ENCODE peak calls at places on chromosomes 12 and 14, in four cellular contexts. C is D341Med; Z is activated T-cell treated with anti-CD3 and anti-CD28 coated beads, Interleukin-2, amount 50 U/mL, for 72 hours; B is SW480. O is an unnamed sample.

GRCh38 chr12:74791365-74791764 is 253.7 kb downstream of the ATXN7L3B start:
- DNase-seq in C (no peak), Z (no peak), B (no peak), O (no peak)

GRCh38 chr14:106417224-106418049 is 891.1 kb downstream of the TMEM121 start:
- DNase-seq in C (peak), Z (peak), B (peak), O (peak)

GRCh38 chr14:102056694-102057442 is 30.0 kb downstream of the HSP90AA1 start:
- DNase-seq in C (no peak), Z (no peak), B (no peak), O (no peak)

GRCh38 chr12:54592316-54592715 is 3.9 kb upstream of the PPP1R1A start:
- DNase-seq in C (no peak), Z (no peak), B (no peak), O (peak)

GRCh38 chr12:24954261-24954660 is 5.4 kb upstream of the BCAT1 start:
- DNase-seq in C (peak), Z (no peak), B (no peak), O (no peak)

GRCh38 chr14:69713976-69714716 is 52.8 kb upstream of the SRSF5 start:
- DNase-seq in C (no peak), Z (no peak), B (no peak), O (no peak)

GRCh38 chr14:72643317-72643801 is 250.5 kb downstream of the DPF3 start:
- DNase-seq in C (peak), Z (no peak), B (peak), O (peak)

GRCh38 chr12:70919161-70919560 is 1.4 kb downstream of the PTPRR start:
- DNase-seq in C (no peak), Z (no peak), B (no peak), O (no peak)

GRCh38 chr14:38045461-38045860 is 162.2 kb upstream of the SSTR1 start:
- DNase-seq in C (no peak), Z (no peak), B (no peak), O (no peak)

GRCh38 chr14:67411820-67412421 is at the start of gene PLEK2:
- DNase-seq in C (peak), Z (peak), B (peak), O (peak)

GRCh38 chr12:74889563-74890236 is 319.9 kb downstream of the KCNC2 start:
- DNase-seq in C (no peak), Z (no peak), B (peak), O (peak)

GRCh38 chr12:124917841-124918621 is 3.6 kb upstream of the UBC start:
- DNase-seq in C (no peak), Z (no peak), B (peak), O (peak)

GRCh38 chr12:42504049-42504448 is 85.5 kb downstream of the PRICKLE1 start:
- DNase-seq in C (no peak), Z (no peak), B (no peak), O (peak)

GRCh38 chr14:64878775-64879634 is 702 bp downstream of the SPTB start:
- DNase-seq in C (no peak), Z (peak), B (peak), O (no peak)

GRCh38 chr14:23359167-23359626 is 5.8 kb downstream of the EFS start:
- DNase-seq in C (no peak), Z (no peak), B (no peak), O (no peak)

GRCh38 chr12:92538970-92539749 is 163.6 kb upstream of the PLEKHG7 start:
- DNase-seq in C (no peak), Z (no peak), B (peak), O (peak)

GRCh38 chr14:30193791-30194407 is 266.3 kb upstream of the PRKD1 start:
- DNase-seq in C (no peak), Z (no peak), B (no peak), O (no peak)

GRCh38 chr12:55642275-55643068 is 5.8 kb downstream of the OR10P1 start:
- DNase-seq in C (no peak), Z (peak), B (no peak), O (no peak)

GRCh38 chr12:64004639-64005038 is 160.1 kb downstream of the SRGAP1 start:
- DNase-seq in C (no peak), Z (no peak), B (no peak), O (no peak)

GRCh38 chr12:28574746-28575592 is 384.7 kb downstream of the CCDC91 start:
- DNase-seq in C (no peak), Z (no peak), B (peak), O (peak)

GRCh38 chr12:94309348-94309747 is 150.3 kb downstream of the CEP83 start:
- DNase-seq in C (no peak), Z (no peak), B (no peak), O (no peak)

GRCh38 chr12:52801773-52802172 is 5.9 kb upstream of the KRT3 start:
- DNase-seq in C (no peak), Z (no peak), B (no peak), O (no peak)

GRCh38 chr12:64611430-64612286 is 1.4 kb downstream of the RASSF3 start:
- DNase-seq in C (peak), Z (peak), B (peak), O (no peak)

GRCh38 chr12:12736759-12737676 is 19.9 kb downstream of the CDKN1B start:
- DNase-seq in C (peak), Z (peak), B (peak), O (peak)

GRCh38 chr14:38505221-38506095 is 249.6 kb upstream of the CLEC14A start:
- DNase-seq in C (no peak), Z (no peak), B (peak), O (no peak)

GRCh38 chr12:64323476-64324225 is 66.9 kb downstream of the C12orf56 start:
- DNase-seq in C (no peak), Z (no peak), B (no peak), O (no peak)

GRCh38 chr12:93109794-93110203 is 180.7 kb upstream of the EEA1 start:
- DNase-seq in C (no peak), Z (peak), B (no peak), O (peak)

GRCh38 chr12:111792155-111792876 is 25.6 kb downstream of the ALDH2 start:
- DNase-seq in C (no peak), Z (no peak), B (no peak), O (peak)

O was measured in kidney tubule cell.